ENCODE peak calls at places on chromosomes 13 and 19, in ten cellular contexts. One of them, this sample, is unnamed.

GRCh38 chr19:6464070-6464873 is at the start of gene CRB3:
- DNase-seq in endothelial cell of umbilical vein: no peak
- DNase-seq in AG09309: no peak
- DNase-seq in WERI-Rb-1: no peak
- DNase-seq in tibial artery: no peak
- DNase-seq in BJ: no peak
- DNase-seq in GM12865: no peak
- DNase-seq in A549: peak
- DNase-seq in fibroblast of mammary gland: no peak
- DNase-seq in AG04450: no peak
- DNase-seq in this sample: no peak

GRCh38 chr13:107124129-107124718 is 556.3 kb upstream of the ARGLU1 start:
- DNase-seq in A549: peak
- DNase-seq in WERI-Rb-1: no peak
- DNase-seq in AG09309: no peak
- DNase-seq in GM12865: no peak
- DNase-seq in endothelial cell of umbilical vein: peak
- DNase-seq in BJ: no peak
- DNase-seq in tibial artery: no peak
- DNase-seq in fibroblast of mammary gland: peak
- DNase-seq in AG04450: no peak
- DNase-seq in this sample: no peak

GRCh38 chr19:16325161-16325527 is 518 bp downstream of the KLF2 start:
- DNase-seq in AG09309: no peak
- DNase-seq in AG04450: no peak
- DNase-seq in GM12865: peak
- DNase-seq in BJ: no peak
- DNase-seq in tibial artery: no peak
- DNase-seq in WERI-Rb-1: peak
- DNase-seq in A549: peak
- DNase-seq in fibroblast of mammary gland: no peak
- DNase-seq in endothelial cell of umbilical vein: peak
- DNase-seq in this sample: no peak

GRCh38 chr19:18287836-18288772 is 6.7 kb upstream of the JUND start:
- DNase-seq in fibroblast of mammary gland: no peak
- DNase-seq in A549: no peak
- DNase-seq in endothelial cell of umbilical vein: no peak
- DNase-seq in WERI-Rb-1: no peak
- DNase-seq in AG04450: no peak
- DNase-seq in BJ: no peak
- DNase-seq in GM12865: no peak
- DNase-seq in AG09309: no peak
- DNase-seq in tibial artery: no peak
- DNase-seq in this sample: no peak

GRCh38 chr19:15265849-15266248 is 33.6 kb upstream of the EPHX3 start:
- DNase-seq in endothelial cell of umbilical vein: peak
- DNase-seq in WERI-Rb-1: no peak
- DNase-seq in AG04450: peak
- DNase-seq in GM12865: no peak
- DNase-seq in tibial artery: peak
- DNase-seq in AG09309: peak
- DNase-seq in BJ: peak
- DNase-seq in fibroblast of mammary gland: peak
- DNase-seq in A549: no peak
- DNase-seq in this sample: no peak

GRCh38 chr13:39612023-39612637 is 9.1 kb upstream of the LHFPL6 start:
- DNase-seq in AG09309: peak
- DNase-seq in GM12865: peak
- DNase-seq in WERI-Rb-1: peak
- DNase-seq in fibroblast of mammary gland: peak
- DNase-seq in endothelial cell of umbilical vein: peak
- DNase-seq in tibial artery: peak
- DNase-seq in A549: peak
- DNase-seq in BJ: no peak
- DNase-seq in AG04450: peak
- DNase-seq in this sample: peak

GRCh38 chr19:1615156-1615765 is 10.0 kb upstream of the UQCR11 start:
- DNase-seq in tibial artery: no peak
- DNase-seq in BJ: no peak
- DNase-seq in WERI-Rb-1: no peak
- DNase-seq in fibroblast of mammary gland: no peak
- DNase-seq in AG09309: no peak
- DNase-seq in GM12865: no peak
- DNase-seq in endothelial cell of umbilical vein: no peak
- DNase-seq in AG04450: no peak
- DNase-seq in A549: no peak
- DNase-seq in this sample: no peak

GRCh38 chr13:111505175-111505777 is 184.8 kb downstream of the TEX29 start:
- DNase-seq in AG09309: no peak
- DNase-seq in endothelial cell of umbilical vein: no peak
- DNase-seq in AG04450: no peak
- DNase-seq in fibroblast of mammary gland: no peak
- DNase-seq in WERI-Rb-1: peak
- DNase-seq in tibial artery: no peak
- DNase-seq in GM12865: no peak
- DNase-seq in BJ: no peak
- DNase-seq in A549: peak
- DNase-seq in this sample: no peak

GRCh38 chr19:36106441-36106840 is 4.5 kb upstream of the OVOL3 start:
- DNase-seq in AG04450: no peak
- DNase-seq in GM12865: no peak
- DNase-seq in fibroblast of mammary gland: no peak
- DNase-seq in WERI-Rb-1: no peak
- DNase-seq in AG09309: no peak
- DNase-seq in tibial artery: no peak
- DNase-seq in A549: no peak
- DNase-seq in BJ: no peak
- DNase-seq in endothelial cell of umbilical vein: no peak
- DNase-seq in this sample: no peak

GRCh38 chr13:24187185-24187584 is 26.7 kb downstream of the SPATA13 start:
- DNase-seq in fibroblast of mammary gland: peak
- DNase-seq in WERI-Rb-1: no peak
- DNase-seq in tibial artery: no peak
- DNase-seq in A549: no peak
- DNase-seq in endothelial cell of umbilical vein: no peak
- DNase-seq in BJ: no peak
- DNase-seq in AG09309: no peak
- DNase-seq in GM12865: no peak
- DNase-seq in AG04450: no peak
- DNase-seq in this sample: no peak

GRCh38 chr13:36131931-36132297 is 732 bp upstream of the DCLK1 start:
- DNase-seq in GM12865: no peak
- DNase-seq in BJ: no peak
- DNase-seq in endothelial cell of umbilical vein: no peak
- DNase-seq in AG04450: no peak
- DNase-seq in fibroblast of mammary gland: peak
- DNase-seq in WERI-Rb-1: no peak
- DNase-seq in A549: no peak
- DNase-seq in tibial artery: peak
- DNase-seq in AG09309: no peak
- DNase-seq in this sample: no peak

GRCh38 chr19:51341976-51342580 is at the start of gene VSIG10L:
- DNase-seq in A549: no peak
- DNase-seq in tibial artery: no peak
- DNase-seq in WERI-Rb-1: no peak
- DNase-seq in GM12865: no peak
- DNase-seq in fibroblast of mammary gland: no peak
- DNase-seq in endothelial cell of umbilical vein: no peak
- DNase-seq in AG04450: no peak
- DNase-seq in AG09309: no peak
- DNase-seq in BJ: no peak
- DNase-seq in this sample: no peak

GRCh38 chr19:51345076-51345620 is 3.2 kb upstream of the VSIG10L start:
- DNase-seq in AG09309: no peak
- DNase-seq in fibroblast of mammary gland: no peak
- DNase-seq in A549: no peak
- DNase-seq in WERI-Rb-1: peak
- DNase-seq in tibial artery: no peak
- DNase-seq in GM12865: no peak
- DNase-seq in BJ: no peak
- DNase-seq in AG04450: no peak
- DNase-seq in endothelial cell of umbilical vein: no peak
- DNase-seq in this sample: no peak

GRCh38 chr19:51342631-51343569 is 961 bp upstream of the VSIG10L start:
- DNase-seq in BJ: no peak
- DNase-seq in GM12865: no peak
- DNase-seq in AG04450: no peak
- DNase-seq in A549: no peak
- DNase-seq in endothelial cell of umbilical vein: no peak
- DNase-seq in tibial artery: no peak
- DNase-seq in fibroblast of mammary gland: no peak
- DNase-seq in AG09309: no peak
- DNase-seq in WERI-Rb-1: no peak
- DNase-seq in this sample: no peak

GRCh38 chr19:51347209-51347928 is 5.4 kb upstream of the VSIG10L start:
- DNase-seq in fibroblast of mammary gland: no peak
- DNase-seq in GM12865: no peak
- DNase-seq in AG09309: no peak
- DNase-seq in AG04450: no peak
- DNase-seq in A549: no peak
- DNase-seq in BJ: no peak
- DNase-seq in endothelial cell of umbilical vein: no peak
- DNase-seq in tibial artery: no peak
- DNase-seq in WERI-Rb-1: peak
- DNase-seq in this sample: no peak

DNA sequence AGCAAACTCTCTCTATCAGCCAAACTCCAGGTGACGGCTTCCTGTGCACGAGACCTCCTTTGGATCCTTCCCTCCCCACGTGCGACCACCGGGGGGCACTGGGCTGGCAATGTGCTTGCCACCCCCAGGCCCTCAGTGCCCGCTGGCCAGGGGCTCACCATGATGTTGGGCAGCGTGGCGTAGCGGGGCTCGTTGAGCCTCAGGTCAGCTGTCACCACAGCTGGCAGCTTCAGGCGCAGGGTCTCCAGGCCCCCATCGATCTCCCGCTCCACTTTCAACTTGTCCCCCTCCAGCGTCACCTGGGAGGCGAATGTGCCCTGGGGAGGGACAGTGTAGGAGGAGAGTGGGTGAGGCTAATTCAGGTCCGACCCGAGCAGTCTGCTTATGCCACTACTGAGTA is 4.8 kb upstream of the VSIG10L start:
- DNase-seq in endothelial cell of umbilical vein: no peak
- DNase-seq in tibial artery: no peak
- DNase-seq in AG04450: no peak
- DNase-seq in A549: no peak
- DNase-seq in GM12865: no peak
- DNase-seq in WERI-Rb-1: peak
- DNase-seq in AG09309: no peak
- DNase-seq in BJ: no peak
- DNase-seq in fibroblast of mammary gland: no peak
- DNase-seq in this sample: no peak
- TF ChIP-seq CTCF in endothelial cell of umbilical vein: no peak
- TF ChIP-seq CTCF in tibial artery: no peak
- TF ChIP-seq CTCF in AG04450: no peak
- TF ChIP-seq CTCF in A549: no peak
- TF ChIP-seq CTCF in GM12865: no peak
- TF ChIP-seq CTCF in WERI-Rb-1: peak
- TF ChIP-seq CTCF in AG09309: no peak
- TF ChIP-seq CTCF in BJ: no peak
- TF ChIP-seq CTCF in fibroblast of mammary gland: no peak
- TF ChIP-seq CTCF in this sample: no peak

GRCh38 chr19:50519006-50519575 is 5.4 kb upstream of the ASPDH start:
- DNase-seq in GM12865: no peak
- DNase-seq in fibroblast of mammary gland: no peak
- DNase-seq in A549: no peak
- DNase-seq in tibial artery: no peak
- DNase-seq in AG09309: no peak
- DNase-seq in BJ: no peak
- DNase-seq in WERI-Rb-1: no peak
- DNase-seq in AG04450: no peak
- DNase-seq in endothelial cell of umbilical vein: no peak
- DNase-seq in this sample: no peak

GRCh38 chr19:50517704-50518075 is 4.0 kb upstream of the ASPDH start:
- DNase-seq in AG04450: no peak
- DNase-seq in tibial artery: no peak
- DNase-seq in BJ: no peak
- DNase-seq in AG09309: no peak
- DNase-seq in WERI-Rb-1: no peak
- DNase-seq in fibroblast of mammary gland: no peak
- DNase-seq in A549: no peak
- DNase-seq in endothelial cell of umbilical vein: no peak
- DNase-seq in GM12865: no peak
- DNase-seq in this sample: no peak

GRCh38 chr19:50516859-50517703 is 3.4 kb upstream of the ASPDH start:
- DNase-seq in A549: no peak
- DNase-seq in tibial artery: no peak
- DNase-seq in BJ: no peak
- DNase-seq in AG09309: no peak
- DNase-seq in AG04450: no peak
- DNase-seq in endothelial cell of umbilical vein: no peak
- DNase-seq in fibroblast of mammary gland: no peak
- DNase-seq in WERI-Rb-1: no peak
- DNase-seq in GM12865: no peak
- DNase-seq in this sample: no peak

GRCh38 chr19:50516456-50516855 is 2.7 kb upstream of the ASPDH start:
- DNase-seq in BJ: no peak
- DNase-seq in A549: no peak
- DNase-seq in GM12865: no peak
- DNase-seq in endothelial cell of umbilical vein: no peak
- DNase-seq in AG09309: no peak
- DNase-seq in WERI-Rb-1: no peak
- DNase-seq in fibroblast of mammary gland: no peak
- DNase-seq in tibial artery: no peak
- DNase-seq in AG04450: no peak
- DNase-seq in this sample: no peak

GRCh38 chr19:50518091-50519005 is 4.6 kb upstream of the ASPDH start:
- DNase-seq in AG04450: no peak
- DNase-seq in endothelial cell of umbilical vein: no peak
- DNase-seq in A549: peak
- DNase-seq in GM12865: no peak
- DNase-seq in AG09309: no peak
- DNase-seq in tibial artery: no peak
- DNase-seq in BJ: no peak
- DNase-seq in fibroblast of mammary gland: no peak
- DNase-seq in WERI-Rb-1: no peak
- DNase-seq in this sample: no peak
- TF ChIP-seq CTCF in AG04450: no peak
- TF ChIP-seq CTCF in endothelial cell of umbilical vein: no peak
- TF ChIP-seq CTCF in A549: no peak
- TF ChIP-seq CTCF in GM12865: peak
- TF ChIP-seq CTCF in AG09309: no peak
- TF ChIP-seq CTCF in tibial artery: no peak
- TF ChIP-seq CTCF in BJ: peak
- TF ChIP-seq CTCF in fibroblast of mammary gland: no peak
- TF ChIP-seq CTCF in WERI-Rb-1: peak
- TF ChIP-seq CTCF in this sample: no peak

GRCh38 chr13:30255696-30256095 is 51.7 kb downstream of the KATNAL1 start:
- DNase-seq in AG09309: no peak
- DNase-seq in tibial artery: no peak
- DNase-seq in AG04450: no peak
- DNase-seq in GM12865: no peak
- DNase-seq in BJ: no peak
- DNase-seq in A549: no peak
- DNase-seq in fibroblast of mammary gland: peak
- DNase-seq in WERI-Rb-1: no peak
- DNase-seq in endothelial cell of umbilical vein: peak
- DNase-seq in this sample: no peak
- TF ChIP-seq CTCF in AG09309: no peak
- TF ChIP-seq CTCF in tibial artery: no peak
- TF ChIP-seq CTCF in AG04450: no peak
- TF ChIP-seq CTCF in GM12865: no peak
- TF ChIP-seq CTCF in BJ: no peak
- TF ChIP-seq CTCF in A549: no peak
- TF ChIP-seq CTCF in fibroblast of mammary gland: peak
- TF ChIP-seq CTCF in WERI-Rb-1: no peak
- TF ChIP-seq CTCF in endothelial cell of umbilical vein: no peak
- TF ChIP-seq CTCF in this sample: no peak

GRCh38 chr19:14164088-14164487 is 27.7 kb upstream of the ASF1B start:
- DNase-seq in A549: no peak
- DNase-seq in endothelial cell of umbilical vein: no peak
- DNase-seq in tibial artery: no peak
- DNase-seq in GM12865: no peak
- DNase-seq in fibroblast of mammary gland: no peak
- DNase-seq in WERI-Rb-1: no peak
- DNase-seq in AG04450: no peak
- DNase-seq in AG09309: no peak
- DNase-seq in BJ: no peak
- DNase-seq in this sample: no peak
- TF ChIP-seq CTCF in A549: no peak
- TF ChIP-seq CTCF in endothelial cell of umbilical vein: no peak
- TF ChIP-seq CTCF in tibial artery: no peak
- TF ChIP-seq CTCF in GM12865: no peak
- TF ChIP-seq CTCF in fibroblast of mammary gland: no peak
- TF ChIP-seq CTCF in WERI-Rb-1: no peak
- TF ChIP-seq CTCF in AG04450: no peak
- TF ChIP-seq CTCF in AG09309: no peak
- TF ChIP-seq CTCF in BJ: no peak
- TF ChIP-seq CTCF in this sample: no peak